ENCODE peak calls at places on chromosome 22, in seven cellular contexts. One of them, this sample, is unnamed.

GRCh38 chr22:20786536-20786979 is 12.6 kb downstream of the SERPIND1 start:
- ATAC-seq in right cardiac atrium: peak; percentile 60
- ATAC-seq in body of pancreas: peak; percentile 89
- ATAC-seq in aorta: peak; percentile 40
- ATAC-seq in CD4-positive, CD25-positive, alpha-beta regulatory T cell: no peak
- ATAC-seq in K562: no peak
- ATAC-seq in heart right ventricle: peak; percentile 91
- ATAC-seq in this sample: no peak

GRCh38 chr22:24768537-24769374 is 5.8 kb downstream of the PIWIL3 start:
- ATAC-seq in K562: peak; percentile 96
- ATAC-seq in body of pancreas: peak; percentile 79
- ATAC-seq in CD4-positive, CD25-positive, alpha-beta regulatory T cell: peak; percentile 37
- ATAC-seq in aorta: peak; percentile 74
- ATAC-seq in heart right ventricle: peak; percentile 52
- ATAC-seq in right cardiac atrium: peak; percentile 82
- ATAC-seq in this sample: peak; percentile 83

GRCh38 chr22:31768422-31769059 is 14.7 kb downstream of the DEPDC5 start:
- ATAC-seq in aorta: no peak
- ATAC-seq in heart right ventricle: no peak
- ATAC-seq in right cardiac atrium: no peak
- ATAC-seq in K562: no peak
- ATAC-seq in CD4-positive, CD25-positive, alpha-beta regulatory T cell: no peak
- ATAC-seq in body of pancreas: no peak
- ATAC-seq in this sample: no peak

GRCh38 chr22:21621891-21622623 is 7.8 kb downstream of the YDJC start:
- ATAC-seq in body of pancreas: no peak
- ATAC-seq in aorta: no peak
- ATAC-seq in right cardiac atrium: no peak
- ATAC-seq in K562: no peak
- ATAC-seq in heart right ventricle: no peak
- ATAC-seq in CD4-positive, CD25-positive, alpha-beta regulatory T cell: no peak
- ATAC-seq in this sample: peak; percentile 35

GRCh38 chr22:23638611-23639010 is 6.5 kb upstream of the DRICH1 start:
- ATAC-seq in heart right ventricle: no peak
- ATAC-seq in aorta: no peak
- ATAC-seq in K562: no peak
- ATAC-seq in right cardiac atrium: no peak
- ATAC-seq in body of pancreas: no peak
- ATAC-seq in CD4-positive, CD25-positive, alpha-beta regulatory T cell: no peak
- ATAC-seq in this sample: no peak

GRCh38 chr22:40429481-40429880 is 59.1 kb downstream of the SGSM3 start:
- ATAC-seq in body of pancreas: no peak
- ATAC-seq in K562: no peak
- ATAC-seq in right cardiac atrium: no peak
- ATAC-seq in CD4-positive, CD25-positive, alpha-beta regulatory T cell: no peak
- ATAC-seq in aorta: no peak
- ATAC-seq in heart right ventricle: no peak
- ATAC-seq in this sample: no peak

GRCh38 chr22:23580586-23581251 is 629 bp upstream of the IGLL1 start:
- ATAC-seq in aorta: no peak
- ATAC-seq in right cardiac atrium: no peak
- ATAC-seq in CD4-positive, CD25-positive, alpha-beta regulatory T cell: no peak
- ATAC-seq in body of pancreas: no peak
- ATAC-seq in heart right ventricle: no peak
- ATAC-seq in K562: peak; percentile 35
- ATAC-seq in this sample: no peak

GRCh38 chr22:35651085-35651484 is 2.8 kb downstream of the APOL6 start:
- ATAC-seq in body of pancreas: no peak
- ATAC-seq in CD4-positive, CD25-positive, alpha-beta regulatory T cell: no peak
- ATAC-seq in right cardiac atrium: no peak
- ATAC-seq in K562: no peak
- ATAC-seq in heart right ventricle: no peak
- ATAC-seq in aorta: no peak
- ATAC-seq in this sample: no peak

GRCh38 chr22:17845340-17845739 is 71.1 kb upstream of the BID start:
- ATAC-seq in CD4-positive, CD25-positive, alpha-beta regulatory T cell: no peak
- ATAC-seq in K562: no peak
- ATAC-seq in aorta: no peak
- ATAC-seq in body of pancreas: no peak
- ATAC-seq in right cardiac atrium: no peak
- ATAC-seq in heart right ventricle: no peak
- ATAC-seq in this sample: no peak

GRCh38 chr22:24165673-24166072 is 15.6 kb upstream of the SUSD2 start:
- ATAC-seq in right cardiac atrium: no peak
- ATAC-seq in K562: no peak
- ATAC-seq in body of pancreas: no peak
- ATAC-seq in heart right ventricle: no peak
- ATAC-seq in CD4-positive, CD25-positive, alpha-beta regulatory T cell: no peak
- ATAC-seq in aorta: no peak
- ATAC-seq in this sample: no peak

GRCh38 chr22:39917776-39918493 is 17.1 kb downstream of the GRAP2 start:
- ATAC-seq in right cardiac atrium: no peak
- ATAC-seq in CD4-positive, CD25-positive, alpha-beta regulatory T cell: no peak
- ATAC-seq in aorta: no peak
- ATAC-seq in heart right ventricle: no peak
- ATAC-seq in K562: no peak
- ATAC-seq in body of pancreas: no peak
- ATAC-seq in this sample: no peak

GRCh38 chr22:24834845-24835570 is 29.0 kb downstream of the SGSM1 start:
- ATAC-seq in CD4-positive, CD25-positive, alpha-beta regulatory T cell: no peak
- ATAC-seq in K562: peak; percentile 65
- ATAC-seq in heart right ventricle: peak; percentile 66
- ATAC-seq in aorta: no peak
- ATAC-seq in right cardiac atrium: peak; percentile 42
- ATAC-seq in body of pancreas: peak; percentile 90
- ATAC-seq in this sample: peak; percentile 22

GRCh38 chr22:37454857-37455686 is 27.8 kb upstream of the ELFN2 start:
- ATAC-seq in right cardiac atrium: no peak
- ATAC-seq in heart right ventricle: no peak
- ATAC-seq in aorta: no peak
- ATAC-seq in K562: peak; percentile 67
- ATAC-seq in body of pancreas: peak; percentile 37
- ATAC-seq in CD4-positive, CD25-positive, alpha-beta regulatory T cell: no peak
- ATAC-seq in this sample: no peak

GRCh38 chr22:35467788-35468187 is 67.8 kb downstream of the MCM5 start:
- ATAC-seq in body of pancreas: peak; percentile 68
- ATAC-seq in heart right ventricle: peak; percentile 97
- ATAC-seq in CD4-positive, CD25-positive, alpha-beta regulatory T cell: no peak
- ATAC-seq in K562: no peak
- ATAC-seq in aorta: peak; percentile 89
- ATAC-seq in right cardiac atrium: peak; percentile 97
- ATAC-seq in this sample: peak; percentile 86

GRCh38 chr22:50262460-50262911 is 1.0 kb upstream of the MAPK12 start:
- ATAC-seq in right cardiac atrium: no peak
- ATAC-seq in CD4-positive, CD25-positive, alpha-beta regulatory T cell: no peak
- ATAC-seq in K562: peak; percentile 80
- ATAC-seq in aorta: no peak
- ATAC-seq in body of pancreas: no peak
- ATAC-seq in heart right ventricle: no peak
- ATAC-seq in this sample: no peak

GRCh38 chr22:36359172-36359973 is 28.4 kb downstream of the MYH9 start:
- ATAC-seq in heart right ventricle: peak; percentile 41
- ATAC-seq in aorta: no peak
- ATAC-seq in body of pancreas: no peak
- ATAC-seq in K562: no peak
- ATAC-seq in right cardiac atrium: peak; percentile 6
- ATAC-seq in CD4-positive, CD25-positive, alpha-beta regulatory T cell: no peak
- ATAC-seq in this sample: no peak

GRCh38 chr22:24968066-24968561 is 15.6 kb downstream of the KIAA1671 start:
- ATAC-seq in CD4-positive, CD25-positive, alpha-beta regulatory T cell: no peak
- ATAC-seq in K562: no peak
- ATAC-seq in heart right ventricle: peak; percentile 30
- ATAC-seq in body of pancreas: no peak
- ATAC-seq in right cardiac atrium: no peak
- ATAC-seq in aorta: no peak
- ATAC-seq in this sample: no peak

GRCh38 chr22:37229012-37229804 is 14.9 kb downstream of the RAC2 start:
- ATAC-seq in aorta: no peak
- ATAC-seq in right cardiac atrium: no peak
- ATAC-seq in body of pancreas: peak; percentile 8
- ATAC-seq in heart right ventricle: peak; percentile 22
- ATAC-seq in K562: peak; percentile 31
- ATAC-seq in CD4-positive, CD25-positive, alpha-beta regulatory T cell: peak; percentile 14
- ATAC-seq in this sample: no peak

GRCh38 chr22:36885474-36885873 is 24.7 kb downstream of the NCF4 start:
- ATAC-seq in heart right ventricle: no peak
- ATAC-seq in aorta: no peak
- ATAC-seq in K562: no peak
- ATAC-seq in CD4-positive, CD25-positive, alpha-beta regulatory T cell: no peak
- ATAC-seq in right cardiac atrium: peak; percentile 41
- ATAC-seq in body of pancreas: no peak
- ATAC-seq in this sample: no peak

GRCh38 chr22:39946571-39947407 is 13.4 kb upstream of the TMA7B start:
- ATAC-seq in heart right ventricle: no peak
- ATAC-seq in CD4-positive, CD25-positive, alpha-beta regulatory T cell: no peak
- ATAC-seq in K562: peak; percentile 73
- ATAC-seq in right cardiac atrium: peak; percentile 32
- ATAC-seq in body of pancreas: peak; percentile 86
- ATAC-seq in aorta: no peak
- ATAC-seq in this sample: no peak

GRCh38 chr22:35674335-35674734 is 26.1 kb downstream of the APOL6 start:
- ATAC-seq in aorta: no peak
- ATAC-seq in heart right ventricle: no peak
- ATAC-seq in right cardiac atrium: no peak
- ATAC-seq in body of pancreas: no peak
- ATAC-seq in CD4-positive, CD25-positive, alpha-beta regulatory T cell: no peak
- ATAC-seq in K562: no peak
- ATAC-seq in this sample: no peak

GRCh38 chr22:29555065-29555644 is 1.6 kb upstream of the THOC5 start:
- ATAC-seq in right cardiac atrium: peak; percentile 9
- ATAC-seq in aorta: no peak
- ATAC-seq in heart right ventricle: no peak
- ATAC-seq in CD4-positive, CD25-positive, alpha-beta regulatory T cell: no peak
- ATAC-seq in K562: no peak
- ATAC-seq in body of pancreas: no peak
- ATAC-seq in this sample: no peak

GRCh38 chr22:29550005-29550404 is 3.6 kb downstream of the THOC5 start:
- ATAC-seq in heart right ventricle: no peak
- ATAC-seq in aorta: no peak
- ATAC-seq in body of pancreas: no peak
- ATAC-seq in right cardiac atrium: no peak
- ATAC-seq in K562: no peak
- ATAC-seq in CD4-positive, CD25-positive, alpha-beta regulatory T cell: no peak
- ATAC-seq in this sample: no peak

GRCh38 chr22:29559030-29559429 is 5.5 kb upstream of the THOC5 start:
- ATAC-seq in K562: no peak
- ATAC-seq in aorta: no peak
- ATAC-seq in CD4-positive, CD25-positive, alpha-beta regulatory T cell: no peak
- ATAC-seq in heart right ventricle: no peak
- ATAC-seq in body of pancreas: no peak
- ATAC-seq in right cardiac atrium: no peak
- ATAC-seq in this sample: no peak

GRCh38 chr22:29553391-29554224 is at the start of gene THOC5:
- ATAC-seq in right cardiac atrium: peak; percentile 99
- ATAC-seq in heart right ventricle: peak; percentile 99
- ATAC-seq in CD4-positive, CD25-positive, alpha-beta regulatory T cell: peak; percentile 96
- ATAC-seq in aorta: peak; percentile 98
- ATAC-seq in body of pancreas: peak; percentile 99
- ATAC-seq in K562: peak; percentile 100
- ATAC-seq in this sample: peak; percentile 100
- H3K4me3 ChIP-seq in right cardiac atrium: peak within 1 kb of the TSS; percentile 78
- H3K4me3 ChIP-seq in heart right ventricle: peak within 1 kb of the TSS; percentile 84
- H3K4me3 ChIP-seq in CD4-positive, CD25-positive, alpha-beta regulatory T cell: peak within 1 kb of the TSS; percentile 92
- H3K4me3 ChIP-seq in aorta: peak within 1 kb of the TSS; percentile 67
- H3K4me3 ChIP-seq in body of pancreas: peak within 1 kb of the TSS; percentile 90
- H3K4me3 ChIP-seq in K562: peak within 1 kb of the TSS; percentile 91
- H3K4me3 ChIP-seq in this sample: peak within 1 kb of the TSS; percentile 46

GRCh38 chr22:49026476-49027121 is 801.1 kb downstream of the BRD1 start:
- ATAC-seq in K562: no peak
- ATAC-seq in aorta: no peak
- ATAC-seq in heart right ventricle: no peak
- ATAC-seq in body of pancreas: no peak
- ATAC-seq in right cardiac atrium: no peak
- ATAC-seq in CD4-positive, CD25-positive, alpha-beta regulatory T cell: no peak
- ATAC-seq in this sample: no peak
- H3K4me3 ChIP-seq in K562: no peak overlapping the region
- H3K4me3 ChIP-seq in aorta: no peak overlapping the region
- H3K4me3 ChIP-seq in heart right ventricle: no peak overlapping the region
- H3K4me3 ChIP-seq in body of pancreas: no peak overlapping the region
- H3K4me3 ChIP-seq in right cardiac atrium: no peak overlapping the region
- H3K4me3 ChIP-seq in CD4-positive, CD25-positive, alpha-beta regulatory T cell: no peak overlapping the region
- H3K4me3 ChIP-seq in this sample: no peak overlapping the region

DNA sequence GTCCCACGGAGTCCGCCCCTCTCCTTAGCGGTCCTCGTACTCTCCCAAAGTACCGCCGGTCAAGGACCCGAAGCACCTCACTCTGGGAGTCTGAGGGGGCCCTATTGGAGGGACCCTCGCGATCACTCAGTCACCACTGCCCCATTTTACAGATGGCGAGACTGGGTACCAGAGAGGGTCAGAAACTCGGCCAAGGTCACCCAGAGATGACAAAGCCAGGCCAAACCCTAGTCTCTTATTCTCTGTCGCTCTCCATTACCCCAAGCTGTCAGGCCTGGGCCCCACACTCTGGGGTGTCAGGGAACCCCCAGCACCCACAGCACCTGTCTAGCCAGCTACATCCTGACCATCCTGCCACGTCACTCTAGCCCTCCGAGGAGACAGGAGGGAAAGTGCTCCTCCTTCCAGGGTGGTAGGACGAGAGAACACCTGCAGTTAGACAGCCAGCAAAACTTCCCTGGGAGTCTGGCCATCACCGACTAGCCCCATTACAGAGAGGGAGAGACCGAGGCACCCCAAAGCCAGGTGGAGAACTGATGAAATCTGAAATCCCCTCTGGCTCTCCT is 1.4 kb upstream of the KCNJ4 start:
- ATAC-seq in heart right ventricle: no peak
- ATAC-seq in body of pancreas: no peak
- ATAC-seq in CD4-positive, CD25-positive, alpha-beta regulatory T cell: no peak
- ATAC-seq in K562: no peak
- ATAC-seq in right cardiac atrium: no peak
- ATAC-seq in aorta: no peak
- ATAC-seq in this sample: no peak
- H3K4me3 ChIP-seq in heart right ventricle: peak overlapping the region; percentile 56
- H3K4me3 ChIP-seq in body of pancreas: no peak overlapping the region
- H3K4me3 ChIP-seq in CD4-positive, CD25-positive, alpha-beta regulatory T cell: no peak overlapping the region
- H3K4me3 ChIP-seq in K562: no peak overlapping the region
- H3K4me3 ChIP-seq in right cardiac atrium: no peak overlapping the region
- H3K4me3 ChIP-seq in aorta: no peak overlapping the region
- H3K4me3 ChIP-seq in this sample: peak overlapping the region; percentile 55

DNA sequence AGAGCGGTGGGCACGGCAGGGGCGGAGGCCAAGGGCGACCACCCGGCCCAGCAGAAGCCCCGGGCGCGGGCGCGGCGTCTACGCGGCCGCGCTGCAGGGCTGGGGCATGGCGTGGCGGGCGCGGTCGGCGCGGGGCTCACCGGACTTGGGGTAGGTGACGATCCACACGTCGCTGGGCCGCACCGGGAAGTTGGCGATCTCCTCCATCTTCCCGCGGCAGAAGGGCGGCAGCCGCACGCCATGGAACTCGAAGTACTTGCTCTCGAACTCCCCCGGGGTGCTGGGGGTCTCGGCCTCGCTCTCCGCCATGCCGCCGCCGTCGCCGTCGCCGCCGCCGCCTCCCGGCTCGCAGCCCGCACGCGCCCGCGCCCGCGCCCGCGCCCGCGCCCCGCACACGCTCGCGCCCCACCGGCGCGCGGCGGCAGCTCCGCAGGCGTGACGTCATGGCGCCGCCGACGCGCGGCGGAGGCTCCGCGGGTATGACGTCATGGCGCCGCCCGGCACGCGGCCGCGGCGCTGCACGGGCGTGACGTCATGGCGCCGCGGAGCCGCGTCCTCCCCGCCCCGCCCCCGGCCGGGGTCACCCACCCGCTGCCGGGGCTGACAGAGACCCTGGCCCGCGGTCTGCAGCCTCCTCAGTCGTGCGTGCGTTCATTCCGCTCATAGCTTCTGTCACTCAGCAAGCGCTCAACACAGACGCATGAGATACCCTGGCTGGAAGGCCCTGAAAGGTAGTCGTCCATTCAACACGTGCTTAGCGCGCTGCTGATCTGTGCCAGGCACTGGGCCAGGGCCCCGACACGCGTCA is at the start of gene SULT4A1:
- ATAC-seq in heart right ventricle: no peak
- ATAC-seq in right cardiac atrium: peak; percentile 34
- ATAC-seq in K562: no peak
- ATAC-seq in CD4-positive, CD25-positive, alpha-beta regulatory T cell: no peak
- ATAC-seq in aorta: no peak
- ATAC-seq in body of pancreas: no peak
- ATAC-seq in this sample: no peak
- H3K4me3 ChIP-seq in heart right ventricle: no peak within 1 kb of the TSS
- H3K4me3 ChIP-seq in right cardiac atrium: peak within 1 kb of the TSS; percentile 35
- H3K4me3 ChIP-seq in K562: no peak within 1 kb of the TSS
- H3K4me3 ChIP-seq in CD4-positive, CD25-positive, alpha-beta regulatory T cell: no peak within 1 kb of the TSS
- H3K4me3 ChIP-seq in aorta: no peak within 1 kb of the TSS
- H3K4me3 ChIP-seq in body of pancreas: no peak within 1 kb of the TSS
- H3K4me3 ChIP-seq in this sample: no peak within 1 kb of the TSS